ENCODE peak calls at places on chromosomes 11 and 22, in six cellular contexts. S is stimulated activated CD4-positive, alpha-beta T cell treated with anti-CD3 and anti-CD28 coated beads, Interleukin-12 subunit alpha, Interleukin-12 subunit beta, amount 100 ng/mL, for 48 hours; Z is AG09309; V is ureter; N is choroid plexus epithelial cell; A is H9. O is an unnamed sample.

GRCh38 chr22:50518628-50519027 is 6.8 kb downstream of the SCO2 start:
- DNase-seq in S (no peak), Z (no peak), V (no peak), N (no peak), A (no peak), O (peak; percentile 28)

GRCh38 chr11:31943056-31943780 is 132.1 kb upstream of the PAX6 start:
- DNase-seq in S (no peak), Z (no peak), V (no peak), N (no peak), A (no peak), O (no peak)

GRCh38 chr22:48138427-48138826 is 1376.0 kb downstream of the TBC1D22A start:
- DNase-seq in S (no peak), Z (no peak), V (no peak), N (no peak), A (no peak), O (no peak)

GRCh38 chr11:55967914-55968313 is 1.8 kb downstream of the OR10AG1 start:
- DNase-seq in S (no peak), Z (no peak), V (no peak), N (no peak), A (no peak), O (no peak)

GRCh38 chr22:20974336-20974955 is 7.4 kb downstream of the AIFM3 start:
- DNase-seq in S (no peak), Z (no peak), V (no peak), N (no peak), A (no peak), O (peak; percentile 50)

GRCh38 chr11:35862666-35863065 is 81.2 kb upstream of the LDLRAD3 start:
- DNase-seq in S (no peak), Z (no peak), V (no peak), N (no peak), A (no peak), O (no peak)

GRCh38 chr11:64499261-64500004 is 91.6 kb upstream of the SLC22A12 start:
- DNase-seq in S (no peak), Z (no peak), V (no peak), N (no peak), A (no peak), O (no peak)

GRCh38 chr11:60775420-60775961 is 9.6 kb upstream of the MS4A10 start:
- DNase-seq in S (peak; percentile 77), Z (peak; percentile 56), V (peak; percentile 92), N (peak; percentile 96), A (peak; percentile 94), O (peak; percentile 78)

GRCh38 chr11:34719303-34719848 is 98.5 kb downstream of the EHF start:
- DNase-seq in S (no peak), Z (no peak), V (no peak), N (peak; percentile 26), A (no peak), O (no peak)

GRCh38 chr11:44301856-44302231 is 8.1 kb downstream of the ALX4 start:
- DNase-seq in S (no peak), Z (no peak), V (no peak), N (no peak), A (no peak), O (no peak)

GRCh38 chr11:117020287-117020686 is 77.9 kb downstream of the SIK3 start:
- DNase-seq in S (no peak), Z (no peak), V (no peak), N (no peak), A (no peak), O (no peak)

GRCh38 chr22:41243361-41243760 is 2.6 kb upstream of the CHADL start:
- DNase-seq in S (no peak), Z (no peak), V (no peak), N (no peak), A (no peak), O (no peak)

GRCh38 chr11:12862761-12863469 is 146.2 kb upstream of the RASSF10 start:
- DNase-seq in S (no peak), Z (peak; percentile 60), V (peak; percentile 61), N (peak; percentile 81), A (peak; percentile 87), O (no peak)

GRCh38 chr11:27698872-27699241 is 1.4 kb downstream of the BDNF start:
- DNase-seq in S (peak; percentile 61), Z (peak; percentile 77), V (peak; percentile 85), N (peak; percentile 96), A (peak; percentile 95), O (peak; percentile 84)

GRCh38 chr11:45252134-45252856 is 33.8 kb downstream of the SYT13 start:
- DNase-seq in S (no peak), Z (no peak), V (no peak), N (no peak), A (peak; percentile 92), O (peak; percentile 82)

GRCh38 chr11:35029979-35030378 is 109.0 kb upstream of the CD44 start:
- DNase-seq in S (no peak), Z (peak; percentile 42), V (no peak), N (peak; percentile 72), A (no peak), O (no peak)

GRCh38 chr22:27896251-27896650 is 22.8 kb downstream of the PITPNB start:
- DNase-seq in S (no peak), Z (no peak), V (no peak), N (no peak), A (no peak), O (no peak)

GRCh38 chr11:119316017-119316728 is 757 bp downstream of the MCAM start:
- DNase-seq in S (no peak), Z (no peak), V (no peak), N (no peak), A (no peak), O (no peak)

GRCh38 chr22:29704528-29705285 is 15.1 kb upstream of the CABP7 start:
- DNase-seq in S (no peak), Z (no peak), V (no peak), N (peak; percentile 69), A (no peak), O (no peak)

GRCh38 chr11:22371188-22371587 is 33.0 kb downstream of the SLC17A6 start:
- DNase-seq in S (no peak), Z (no peak), V (no peak), N (no peak), A (no peak), O (no peak)

GRCh38 chr11:18770479-18771125 is 21.0 kb downstream of the PTPN5 start:
- DNase-seq in S (no peak), Z (no peak), V (no peak), N (no peak), A (no peak), O (no peak)

GRCh38 chr11:22491826-22492225 is 133.8 kb downstream of the FANCF start:
- DNase-seq in S (no peak), Z (peak; percentile 32), V (no peak), N (peak; percentile 20), A (peak; percentile 33), O (no peak)

GRCh38 chr11:85628771-85629341 is 463 bp downstream of the TMEM126B start:
- DNase-seq in S (no peak), Z (no peak), V (no peak), N (no peak), A (no peak), O (no peak)

GRCh38 chr22:49119551-49119952 is 708.1 kb downstream of the BRD1 start:
- DNase-seq in S (no peak), Z (no peak), V (no peak), N (no peak), A (peak; percentile 48), O (peak; percentile 80)

GRCh38 chr11:959608-960007 is 33.9 kb downstream of the AP2A2 start:
- DNase-seq in S (no peak), Z (no peak), V (no peak), N (no peak), A (no peak), O (peak; percentile 13)

GRCh38 chr22:20206709-20207215 is 55.9 kb upstream of the CCDC188 start:
- DNase-seq in S (no peak), Z (no peak), V (no peak), N (peak; percentile 27), A (no peak), O (no peak)

GRCh38 chr11:45927684-45928413 is 5.4 kb downstream of the LARGE2 start:
- DNase-seq in S (no peak), Z (no peak), V (peak; percentile 36), N (no peak), A (peak; percentile 24), O (peak; percentile 63)

GRCh38 chr11:65133724-65134123 is 595 bp downstream of the SYVN1 start:
- DNase-seq in S (no peak), Z (no peak), V (no peak), N (peak; percentile 52), A (no peak), O (peak; percentile 71)

GRCh38 chr11:17649696-17650600 is 69.4 kb upstream of the MYOD1 start:
- DNase-seq in S (no peak), Z (no peak), V (no peak), N (peak; percentile 1), A (no peak), O (no peak)

GRCh38 chr22:40720538-40721256 is 41.4 kb downstream of the MCHR1 start:
- DNase-seq in S (no peak), Z (no peak), V (no peak), N (no peak), A (no peak), O (no peak)

O was measured in Right ventricle myocardium inferior.